ENCODE peak calls at places on chromosomes 7 and 10, in six cellular contexts. H is AG04450, P is astrocyte of the spinal cord, U is SK-N-SH, R is pancreas, I is colonic mucosa. G is an unnamed sample.

GRCh38 chr10:43362191-43362839 is 9.1 kb upstream of the FXYD4 start:
- DNase-seq in I (peak), U (peak), P (peak), H (peak), R (peak), G (peak)

GRCh38 chr10:31754803-31755624 is 173.6 kb downstream of the ARHGAP12 start:
- DNase-seq in H (no peak), R (no peak), P (peak), U (no peak), I (no peak), G (no peak)

GRCh38 chr7:41579961-41580935 is 122.6 kb downstream of the INHBA start:
- DNase-seq in I (no peak), P (peak), H (peak), R (no peak), U (no peak), G (no peak)

GRCh38 chr7:91949221-91950009 is 8.8 kb downstream of the AKAP9 start:
- DNase-seq in H (no peak), R (no peak), U (no peak), P (peak), I (no peak), G (no peak)

GRCh38 chr7:129557686-129558481 is 53.6 kb upstream of the NRF1 start:
- DNase-seq in I (no peak), H (no peak), R (no peak), P (no peak), U (no peak), G (no peak)

GRCh38 chr10:113059001-113059780 is 109.1 kb downstream of the TCF7L2 start:
- DNase-seq in R (no peak), P (peak), I (peak), H (peak), U (peak), G (no peak)

GRCh38 chr7:50837965-50838364 is 55.3 kb upstream of the GRB10 start:
- DNase-seq in R (no peak), I (no peak), H (no peak), U (no peak), P (peak), G (no peak)

GRCh38 chr10:1346201-1346600 is 290.0 kb downstream of the WDR37 start:
- DNase-seq in P (no peak), I (no peak), U (no peak), R (no peak), H (no peak), G (no peak)

GRCh38 chr7:124781907-124782306 is 16.3 kb upstream of the GPR37 start:
- DNase-seq in R (no peak), U (no peak), H (no peak), I (no peak), P (no peak), G (no peak)

GRCh38 chr10:34392641-34393170 is 422.4 kb downstream of the PARD3 start:
- DNase-seq in P (no peak), U (no peak), I (no peak), R (no peak), H (no peak), G (no peak)

GRCh38 chr7:5408777-5409176 is 14.9 kb downstream of the TNRC18 start:
- DNase-seq in H (no peak), I (no peak), R (no peak), U (no peak), P (peak), G (no peak)

GRCh38 chr10:72013202-72013945 is 49.2 kb downstream of the CHST3 start:
- DNase-seq in H (no peak), U (peak), I (no peak), P (no peak), R (no peak), G (peak)

GRCh38 chr10:113914936-113915335 is 60.5 kb downstream of the NHLRC2 start:
- DNase-seq in U (no peak), R (no peak), H (no peak), I (no peak), P (no peak), G (no peak)

GRCh38 chr7:30140456-30140855 is 5.7 kb downstream of the MTURN start:
- DNase-seq in U (no peak), P (no peak), I (no peak), R (no peak), H (no peak), G (no peak)

GRCh38 chr7:93890041-93890463 is 501 bp downstream of the TFPI2 start:
- DNase-seq in P (peak), R (peak), I (no peak), U (peak), H (no peak), G (no peak)

GRCh38 chr10:108696792-108697477 is 1226.4 kb downstream of the XPNPEP1 start:
- DNase-seq in U (no peak), I (no peak), H (no peak), R (no peak), P (no peak), G (no peak)

GRCh38 chr10:71712572-71713134 is 6.9 kb downstream of the C10orf105 start:
- DNase-seq in U (no peak), I (no peak), H (no peak), R (no peak), P (no peak), G (no peak)

GRCh38 chr7:44162179-44162578 is 21.0 kb upstream of the MYL7 start:
- DNase-seq in P (no peak), H (no peak), I (no peak), R (no peak), U (no peak), G (no peak)

GRCh38 chr7:27150568-27151340 is 1.6 kb downstream of the HOXA3 start:
- DNase-seq in H (no peak), R (peak), P (peak), I (peak), U (peak), G (no peak)

GRCh38 chr7:2982401-2982800 is 61.3 kb downstream of the CARD11 start:
- DNase-seq in P (no peak), I (no peak), R (no peak), U (no peak), H (no peak), G (no peak)

GRCh38 chr10:6202098-6202683 is 541 bp upstream of the PFKFB3 start:
- DNase-seq in U (no peak), R (no peak), P (no peak), I (peak), H (no peak), G (peak)

GRCh38 chr10:30987463-30987862 is 44.2 kb downstream of the ZNF438 start:
- DNase-seq in U (no peak), R (no peak), P (no peak), I (no peak), H (no peak), G (no peak)

GRCh38 chr10:132743925-132744490 is 41.9 kb downstream of the NKX6-2 start:
- DNase-seq in P (peak), H (no peak), I (no peak), U (no peak), R (no peak), G (no peak)

GRCh38 chr10:94292448-94293118 is 70.2 kb downstream of the NOC3L start:
- DNase-seq in U (no peak), I (peak), R (no peak), P (peak), H (no peak), G (peak)

GRCh38 chr10:33410860-33411234 is 76.4 kb upstream of the NRP1 start:
- DNase-seq in P (no peak), R (no peak), H (no peak), I (no peak), U (no peak), G (no peak)

GRCh38 chr7:134613623-134614347 is 32.9 kb upstream of the BPGM start:
- DNase-seq in I (no peak), U (no peak), P (peak), R (no peak), H (peak), G (peak)

GRCh38 chr10:24483701-24484100 is 240.0 kb downstream of the ARHGAP21 start:
- DNase-seq in R (no peak), P (peak), U (no peak), H (no peak), I (peak), G (no peak)

GRCh38 chr10:122286872-122287271 is 15.8 kb downstream of the BTBD16 start:
- DNase-seq in P (peak), U (no peak), H (peak), I (no peak), R (no peak), G (no peak)

GRCh38 chr7:30973791-30974604 is 10.2 kb downstream of the GHRHR start:
- DNase-seq in I (peak), U (peak), H (no peak), P (no peak), R (peak), G (no peak)

GRCh38 chr10:60943372-60944158 is 420 bp downstream of the RHOBTB1 start:
- DNase-seq in P (peak), I (peak), U (peak), H (no peak), R (peak), G (peak)

GRCh38 chr7:131370523-131370968 is 42.9 kb downstream of the MKLN1 start:
- DNase-seq in R (no peak), H (no peak), U (no peak), I (no peak), P (peak), G (no peak)

GRCh38 chr10:110006358-110007170 is 1.2 kb upstream of the ADD3 start:
- DNase-seq in H (no peak), R (peak), P (peak), U (peak), I (peak), G (peak)

GRCh38 chr10:113126506-113127192 is 176.6 kb downstream of the TCF7L2 start:
- DNase-seq in R (peak), I (peak), P (peak), H (peak), U (peak), G (peak)

GRCh38 chr7:158113321-158114025 is 474.1 kb downstream of the PTPRN2 start:
- DNase-seq in U (no peak), H (no peak), R (no peak), P (no peak), I (no peak), G (no peak)

GRCh38 chr7:6015917-6016652 is 7.0 kb downstream of the AIMP2 start:
- DNase-seq in H (peak), P (peak), I (no peak), U (no peak), R (no peak), G (peak)

GRCh38 chr7:33744293-33744692 is 161.0 kb upstream of the BMPER start:
- DNase-seq in I (no peak), H (no peak), U (no peak), R (no peak), P (no peak), G (no peak)

GRCh38 chr10:71638087-71638576 is 81.4 kb downstream of the C10orf105 start:
- DNase-seq in H (no peak), R (no peak), I (peak), P (no peak), U (no peak), G (no peak)

GRCh38 chr10:101029520-101030309 is 1.2 kb downstream of the PDZD7 start:
- DNase-seq in U (no peak), R (peak), H (no peak), I (no peak), P (no peak), G (no peak)
- TF ChIP-seq CTCF in U (peak), R (no peak), H (peak), I (no peak), P (peak), G (no peak)

GRCh38 chr10:98301664-98302319 is 33.8 kb upstream of the LOXL4 start:
- DNase-seq in U (no peak), P (no peak), H (no peak), I (no peak), R (no peak), G (no peak)
- TF ChIP-seq CTCF in U (no peak), P (no peak), H (no peak), I (no peak), R (no peak), G (no peak)

GRCh38 chr7:99928994-99929729 is at the start of gene GJC3:
- DNase-seq in H (no peak), P (peak), R (peak), I (peak), U (peak), G (peak)
- TF ChIP-seq CTCF in H (peak), P (peak), R (no peak), I (no peak), U (peak), G (peak)

GRCh38 chr10:102371295-102371694 is 24.2 kb upstream of the NFKB2 start:
- DNase-seq in U (no peak), I (no peak), R (no peak), H (no peak), P (no peak), G (no peak)

GRCh38 chr10:102375867-102376266 is 19.6 kb upstream of the NFKB2 start:
- DNase-seq in U (no peak), I (no peak), R (no peak), H (no peak), P (no peak), G (no peak)

GRCh38 chr10:102379383-102379782 is 16.1 kb upstream of the NFKB2 start:
- DNase-seq in I (no peak), R (no peak), H (no peak), P (no peak), U (no peak), G (no peak)

GRCh38 chr10:102376901-102377300 is 18.6 kb upstream of the NFKB2 start:
- DNase-seq in R (no peak), I (no peak), U (no peak), P (no peak), H (no peak), G (no peak)

DNA sequence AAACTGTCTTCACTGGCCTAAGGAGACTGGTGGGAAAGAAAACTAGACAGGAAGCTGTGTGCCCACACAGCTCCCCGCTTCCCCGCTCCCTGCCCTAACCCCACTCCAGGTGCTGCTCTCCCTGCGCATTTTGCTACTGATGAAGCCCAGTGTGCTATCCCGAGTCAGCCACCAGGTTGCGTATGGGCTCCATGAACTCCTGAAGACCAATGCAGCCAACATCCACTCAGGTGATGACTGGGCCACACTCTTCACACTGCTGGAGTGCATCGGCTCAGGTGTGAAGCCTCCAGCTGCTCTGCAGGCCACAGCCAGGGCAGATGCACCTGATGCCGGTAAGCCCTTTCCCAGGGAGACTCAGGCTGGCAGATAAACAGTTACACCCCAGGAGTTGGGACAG is 20.3 kb upstream of the NFKB2 start:
- DNase-seq in H (no peak), U (no peak), P (no peak), I (no peak), R (no peak), G (no peak)
- TF ChIP-seq CTCF in H (no peak), U (no peak), P (peak), I (no peak), R (no peak), G (no peak)